ENCODE peak calls at places on chromosomes 3 and 15, in seven cellular contexts. O, H, Z, I, V, W and P are unnamed samples.

GRCh38 chr3:111715911-111716523 is 120.9 kb upstream of the ZBED2 start:
- DNase-seq in O (peak), H (peak), Z (no peak), I (peak), V (peak), W (peak), P (no peak)

GRCh38 chr3:190435618-190436017 is 14.1 kb downstream of the TMEM207 start:
- DNase-seq in O (no peak), H (no peak), Z (no peak), I (peak), V (no peak), W (no peak), P (no peak)

GRCh38 chr3:42503957-42504333 is 1.5 kb downstream of the VIPR1 start:
- DNase-seq in O (no peak), H (no peak), Z (no peak), I (no peak), V (no peak), W (no peak), P (no peak)

GRCh38 chr3:190089711-190090110 is 31.0 kb downstream of the P3H2 start:
- DNase-seq in O (no peak), H (no peak), Z (no peak), I (no peak), V (peak), W (no peak), P (no peak)

GRCh38 chr3:37764586-37764985 is 97.1 kb upstream of the CTDSPL start:
- DNase-seq in O (no peak), H (no peak), Z (no peak), I (no peak), V (no peak), W (no peak), P (no peak)

GRCh38 chr15:99076555-99077308 is 28.1 kb upstream of the SYNM start:
- DNase-seq in O (peak), H (peak), Z (no peak), I (peak), V (peak), W (peak), P (peak)

GRCh38 chr3:179172546-179172945 is 24.4 kb downstream of the PIK3CA start:
- DNase-seq in O (no peak), H (no peak), Z (no peak), I (no peak), V (no peak), W (no peak), P (no peak)

GRCh38 chr3:10933958-10934481 is 58.5 kb upstream of the SLC6A1 start:
- DNase-seq in O (no peak), H (no peak), Z (no peak), I (peak), V (no peak), W (no peak), P (no peak)

GRCh38 chr3:66473637-66474036 is 27.2 kb downstream of the LRIG1 start:
- DNase-seq in O (no peak), H (no peak), Z (no peak), I (peak), V (no peak), W (no peak), P (no peak)

GRCh38 chr3:2837233-2837632 is 272.9 kb downstream of the IL5RA start:
- DNase-seq in O (no peak), H (peak), Z (no peak), I (no peak), V (no peak), W (no peak), P (no peak)

GRCh38 chr3:104526901-104527401 is 839.8 kb upstream of the ALCAM start:
- DNase-seq in O (no peak), H (no peak), Z (no peak), I (no peak), V (peak), W (no peak), P (no peak)

GRCh38 chr3:87625911-87626310 is 349.5 kb upstream of the POU1F1 start:
- DNase-seq in O (no peak), H (no peak), Z (no peak), I (peak), V (no peak), W (no peak), P (no peak)

GRCh38 chr3:72517804-72518442 is 330.3 kb downstream of the SHQ1 start:
- DNase-seq in O (peak), H (no peak), Z (no peak), I (peak), V (no peak), W (no peak), P (no peak)

GRCh38 chr3:15495461-15496340 is 25.8 kb downstream of the COLQ start:
- DNase-seq in O (no peak), H (peak), Z (no peak), I (no peak), V (no peak), W (no peak), P (no peak)

GRCh38 chr15:52960283-52960682 is 170.1 kb upstream of the ONECUT1 start:
- DNase-seq in O (no peak), H (no peak), Z (no peak), I (no peak), V (peak), W (no peak), P (no peak)

GRCh38 chr15:101147181-101147580 is 104.7 kb downstream of the CHSY1 start:
- DNase-seq in O (no peak), H (no peak), Z (no peak), I (no peak), V (no peak), W (no peak), P (no peak)

GRCh38 chr3:34216713-34217346 is 418.4 kb downstream of the PDCD6IP start:
- DNase-seq in O (no peak), H (no peak), Z (no peak), I (no peak), V (no peak), W (no peak), P (no peak)

GRCh38 chr3:190811775-190812480 is 50.6 kb downstream of the GMNC start:
- DNase-seq in O (peak), H (peak), Z (no peak), I (peak), V (peak), W (no peak), P (peak)

GRCh38 chr3:188554404-188554803 is 400.4 kb downstream of the LPP start:
- DNase-seq in O (no peak), H (no peak), Z (no peak), I (peak), V (no peak), W (no peak), P (no peak)

GRCh38 chr3:11570789-11571495 is 72.8 kb downstream of the VGLL4 start:
- DNase-seq in O (no peak), H (no peak), Z (no peak), I (no peak), V (no peak), W (no peak), P (no peak)

GRCh38 chr15:90360746-90361145 is 8.7 kb downstream of the ZNF774 start:
- DNase-seq in O (no peak), H (no peak), Z (no peak), I (no peak), V (no peak), W (no peak), P (no peak)

GRCh38 chr3:23264413-23264812 is 61.3 kb downstream of the UBE2E2 start:
- DNase-seq in O (no peak), H (no peak), Z (no peak), I (peak), V (no peak), W (no peak), P (peak)

GRCh38 chr15:83912343-83912742 is 258.4 kb downstream of the ADAMTSL3 start:
- DNase-seq in O (no peak), H (no peak), Z (no peak), I (no peak), V (no peak), W (no peak), P (no peak)

GRCh38 chr3:14411988-14412387 is 9.6 kb downstream of the SLC6A6 start:
- DNase-seq in O (no peak), H (no peak), Z (no peak), I (no peak), V (no peak), W (no peak), P (no peak)

GRCh38 chr3:133441867-133442270 is 42.0 kb downstream of the BFSP2 start:
- DNase-seq in O (no peak), H (no peak), Z (no peak), I (peak), V (peak), W (no peak), P (no peak)

GRCh38 chr3:32819581-32820348 is 2.0 kb downstream of the TRIM71 start:
- DNase-seq in O (peak), H (peak), Z (no peak), I (no peak), V (no peak), W (no peak), P (no peak)

GRCh38 chr3:192060160-192060783 is 599.3 kb downstream of the PYDC2 start:
- DNase-seq in O (no peak), H (no peak), Z (no peak), I (no peak), V (no peak), W (no peak), P (no peak)

GRCh38 chr15:81176291-81176893 is 20.3 kb upstream of the IL16 start:
- DNase-seq in O (no peak), H (no peak), Z (no peak), I (no peak), V (no peak), W (no peak), P (no peak)

GRCh38 chr15:74406992-74407705 is 26.6 kb downstream of the SEMA7A start:
- DNase-seq in O (no peak), H (no peak), Z (no peak), I (peak), V (no peak), W (no peak), P (peak)

GRCh38 chr15:73927476-73928240 is 1.4 kb downstream of the LOXL1 start:
- DNase-seq in O (peak), H (peak), Z (peak), I (peak), V (peak), W (peak), P (no peak)

GRCh38 chr3:18033581-18033980 is 291.1 kb upstream of the TBC1D5 start:
- DNase-seq in O (no peak), H (no peak), Z (no peak), I (no peak), V (no peak), W (no peak), P (no peak)

GRCh38 chr15:43105077-43105769 is 615 bp downstream of the UBR1 start:
- DNase-seq in O (peak), H (peak), Z (no peak), I (no peak), V (peak), W (no peak), P (no peak)

GRCh38 chr3:44042772-44043171 is 198.9 kb upstream of the TOPAZ1 start:
- DNase-seq in O (no peak), H (no peak), Z (no peak), I (no peak), V (peak), W (no peak), P (no peak)

GRCh38 chr3:173410836-173411235 is 13.3 kb downstream of the NLGN1 start:
- DNase-seq in O (no peak), H (no peak), Z (no peak), I (no peak), V (no peak), W (no peak), P (no peak)

GRCh38 chr15:45391746-45392711 is 13.7 kb upstream of the GATM start:
- DNase-seq in O (no peak), H (no peak), Z (no peak), I (no peak), V (peak), W (no peak), P (no peak)

GRCh38 chr3:114213669-114214541 is 23.5 kb downstream of the ZNF80 start:
- DNase-seq in O (no peak), H (peak), Z (no peak), I (peak), V (peak), W (no peak), P (peak)
- H3K4me3 ChIP-seq in O (no peak), H (no peak), Z (no peak), I (peak), V (peak), W (no peak), P (peak)

GRCh38 chr3:181719298-181719859 is 7.7 kb downstream of the SOX2 start:
- DNase-seq in O (no peak), H (no peak), Z (no peak), I (no peak), V (no peak), W (no peak), P (no peak)
- TF ChIP-seq CTCF in O (no peak), H (no peak), Z (no peak), I (no peak), V (no peak), W (no peak), P (no peak)

GRCh38 chr3:149332781-149333517 is 487 bp downstream of the TM4SF18 start:
- DNase-seq in O (no peak), H (no peak), Z (no peak), I (peak), V (no peak), W (no peak), P (no peak)
- H3K4me3 ChIP-seq in O (no peak), H (no peak), Z (no peak), I (no peak), V (no peak), W (no peak), P (no peak)

GRCh38 chr15:67646847-67647246 is 104.3 kb downstream of the MAP2K5 start:
- DNase-seq in O (no peak), H (no peak), Z (no peak), I (no peak), V (no peak), W (no peak), P (no peak)
- TF ChIP-seq CTCF in O (no peak), H (no peak), Z (no peak), I (no peak), V (no peak), W (no peak), P (no peak)

GRCh38 chr15:40843885-40844542 is at the start of gene SPINT1:
- DNase-seq in O (peak), H (peak), Z (peak), I (no peak), V (peak), W (peak), P (no peak)
- H3K4me3 ChIP-seq in O (peak), H (peak), Z (peak), I (peak), V (peak), W (peak), P (peak)

GRCh38 chr3:151290673-151291072 is 12.3 kb upstream of the P2RY14 start:
- DNase-seq in O (no peak), H (no peak), Z (no peak), I (peak), V (peak), W (no peak), P (peak)
- TF ChIP-seq CTCF in O (peak), H (peak), Z (no peak), I (peak), V (peak), W (no peak), P (peak)

GRCh38 chr3:121232309-121233225 is 313.2 kb downstream of the POLQ start:
- DNase-seq in O (no peak), H (no peak), Z (no peak), I (no peak), V (peak), W (no peak), P (no peak)

GRCh38 chr3:121228971-121229370 is 316.8 kb downstream of the POLQ start:
- DNase-seq in O (no peak), H (no peak), Z (no peak), I (no peak), V (no peak), W (no peak), P (no peak)

GRCh38 chr3:121231872-121232271 is 313.9 kb downstream of the POLQ start:
- DNase-seq in O (no peak), H (no peak), Z (no peak), I (no peak), V (no peak), W (no peak), P (no peak)
- H3K4me3 ChIP-seq in O (no peak), H (no peak), Z (no peak), I (no peak), V (no peak), W (no peak), P (no peak)

GRCh38 chr3:119098620-119099222 is 47.2 kb upstream of the TEX55 start:
- DNase-seq in O (peak), H (peak), Z (no peak), I (peak), V (peak), W (no peak), P (peak)
- TF ChIP-seq CTCF in O (peak), H (peak), Z (no peak), I (peak), V (peak), W (peak), P (peak)

DNA sequence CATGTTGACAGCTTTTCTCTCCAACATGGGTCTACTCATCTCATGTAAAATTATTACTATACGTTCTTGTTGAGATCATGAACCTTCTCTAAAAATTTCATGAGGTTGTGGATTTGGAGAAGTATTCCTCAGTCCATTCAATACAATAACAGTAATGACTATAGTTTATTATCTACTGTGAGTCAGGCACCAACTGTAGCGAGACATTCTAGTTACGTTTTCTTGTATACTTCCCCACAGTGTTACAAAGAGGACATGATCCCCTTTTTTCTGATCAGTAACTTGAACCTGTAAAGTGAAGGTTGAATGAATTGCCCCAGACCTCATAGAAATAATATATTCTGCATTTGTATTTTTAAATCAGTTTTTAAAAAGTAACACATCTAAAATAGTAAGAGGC is 76.4 kb downstream of the AKAP13 start:
- DNase-seq in O (no peak), H (no peak), Z (no peak), I (no peak), V (no peak), W (no peak), P (no peak)
- H3K4me3 ChIP-seq in O (no peak), H (no peak), Z (no peak), I (no peak), V (no peak), W (no peak), P (no peak)